ENCODE peak calls at places on chromosome X, in seven cellular contexts. D is lower leg skin, U is hepatocyte, V is WERI-Rb-1, W is upper lobe of left lung, C is fibroblast of the aortic adventitia, Q is heart right ventricle. P is an unnamed sample.

GRCh38 chrX:77162777-77163176 is 284.4 kb upstream of the FGF16 start:
- DNase-seq in D (no peak), U (no peak), V (no peak), W (no peak), C (no peak), Q (no peak), P (no peak)

GRCh38 chrX:84186603-84187358 is 1.2 kb downstream of the RPS6KA6 start:
- DNase-seq in D (no peak), U (peak), V (no peak), W (no peak), C (no peak), Q (no peak), P (peak)

GRCh38 chrX:118730500-118731247 is 3.3 kb downstream of the IL13RA1 start:
- DNase-seq in D (no peak), U (no peak), V (no peak), W (no peak), C (peak), Q (no peak), P (peak)

GRCh38 chrX:8345473-8345872 is 119.2 kb upstream of the VCX3B start:
- DNase-seq in D (no peak), U (no peak), V (no peak), W (no peak), C (no peak), Q (no peak), P (peak)

GRCh38 chrX:106919932-106920452 is at the start of gene CLDN2:
- DNase-seq in D (no peak), U (no peak), V (no peak), W (no peak), C (no peak), Q (no peak), P (no peak)

GRCh38 chrX:20729421-20729820 is 462.7 kb upstream of the RPS6KA3 start:
- DNase-seq in D (no peak), U (no peak), V (no peak), W (no peak), C (peak), Q (no peak), P (peak)

GRCh38 chrX:74225111-74225510 is 78.9 kb upstream of the ZCCHC13 start:
- DNase-seq in D (no peak), U (no peak), V (no peak), W (no peak), C (no peak), Q (no peak), P (no peak)

GRCh38 chrX:150897371-150898319 is 823 bp downstream of the CD99L2 start:
- DNase-seq in D (peak), U (peak), V (peak), W (no peak), C (peak), Q (no peak), P (peak)

GRCh38 chrX:95721011-95721410 is 963.6 kb upstream of the DIAPH2 start:
- DNase-seq in D (no peak), U (no peak), V (no peak), W (no peak), C (no peak), Q (no peak), P (no peak)

GRCh38 chrX:106707771-106708454 is 18.6 kb upstream of the RNF128 start:
- DNase-seq in D (no peak), U (peak), V (no peak), W (no peak), C (peak), Q (no peak), P (peak)

GRCh38 chrX:112066813-112067212 is 15.8 kb downstream of the TRPC5 start:
- DNase-seq in D (no peak), U (no peak), V (no peak), W (no peak), C (no peak), Q (no peak), P (no peak)

GRCh38 chrX:70421618-70422017 is 1.5 kb upstream of the GDPD2 start:
- DNase-seq in D (no peak), U (no peak), V (no peak), W (no peak), C (no peak), Q (no peak), P (no peak)

GRCh38 chrX:7252013-7252610 is 104.2 kb upstream of the PUDP start:
- DNase-seq in D (peak), U (no peak), V (no peak), W (no peak), C (no peak), Q (no peak), P (no peak)

GRCh38 chrX:13254076-13254785 is 65.6 kb downstream of the ATXN3L start:
- DNase-seq in D (no peak), U (peak), V (peak), W (no peak), C (peak), Q (no peak), P (peak)

GRCh38 chrX:39904816-39905474 is 192.8 kb downstream of the BCOR start:
- DNase-seq in D (no peak), U (no peak), V (no peak), W (no peak), C (no peak), Q (no peak), P (no peak)

GRCh38 chrX:40262641-40263560 is 165.1 kb upstream of the BCOR start:
- DNase-seq in D (no peak), U (peak), V (no peak), W (no peak), C (peak), Q (no peak), P (peak)

GRCh38 chrX:34918091-34918736 is 24.4 kb upstream of the FAM47B start:
- DNase-seq in D (no peak), U (peak), V (no peak), W (no peak), C (peak), Q (no peak), P (peak)

GRCh38 chrX:63747331-63747730 is 37.7 kb downstream of the ARHGEF9 start:
- DNase-seq in D (no peak), U (no peak), V (no peak), W (no peak), C (peak), Q (no peak), P (peak)

GRCh38 chrX:110786486-110786885 is 9.1 kb downstream of the CHRDL1 start:
- DNase-seq in D (no peak), U (no peak), V (no peak), W (no peak), C (no peak), Q (no peak), P (peak)

GRCh38 chrX:30533261-30533660 is 44.3 kb downstream of the TASL start:
- DNase-seq in D (no peak), U (no peak), V (no peak), W (no peak), C (no peak), Q (no peak), P (peak)

GRCh38 chrX:149962859-149963757 is 24.8 kb upstream of the EOLA2 start:
- DNase-seq in D (peak), U (peak), V (peak), W (no peak), C (peak), Q (no peak), P (peak)

GRCh38 chrX:49108641-49109040 is 14.9 kb downstream of the GPKOW start:
- DNase-seq in D (no peak), U (no peak), V (no peak), W (no peak), C (no peak), Q (no peak), P (no peak)

GRCh38 chrX:131139072-131139471 is 80.9 kb downstream of the ARHGAP36 start:
- DNase-seq in D (no peak), U (no peak), V (no peak), W (no peak), C (no peak), Q (no peak), P (no peak)

GRCh38 chrX:11968470-11968869 is 169.8 kb upstream of the FRMPD4 start:
- DNase-seq in D (no peak), U (peak), V (no peak), W (no peak), C (peak), Q (no peak), P (no peak)

GRCh38 chrX:85941275-85941674 is 106.1 kb downstream of the CHM start:
- DNase-seq in D (no peak), U (no peak), V (no peak), W (no peak), C (no peak), Q (no peak), P (no peak)

GRCh38 chrX:25941559-25942250 is 196.4 kb upstream of the MAGEB18 start:
- DNase-seq in D (no peak), U (no peak), V (no peak), W (no peak), C (peak), Q (no peak), P (peak)

GRCh38 chrX:55357236-55357635 is 92.5 kb upstream of the PAGE3 start:
- DNase-seq in D (no peak), U (no peak), V (no peak), W (no peak), C (no peak), Q (no peak), P (no peak)

GRCh38 chrX:65697915-65698796 is 30.7 kb downstream of the MSN start:
- DNase-seq in D (no peak), U (no peak), V (no peak), W (no peak), C (no peak), Q (peak), P (no peak)

GRCh38 chrX:48470833-48471118 is 716 bp upstream of the SLC38A5 start:
- DNase-seq in D (no peak), U (no peak), V (no peak), W (no peak), C (no peak), Q (no peak), P (no peak)

GRCh38 chrX:151675121-151675746 is 20.0 kb upstream of the PRRG3 start:
- DNase-seq in D (no peak), U (no peak), V (peak), W (no peak), C (no peak), Q (no peak), P (no peak)

GRCh38 chrX:38861489-38861888 is 60.2 kb downstream of the MID1IP1 start:
- DNase-seq in D (no peak), U (no peak), V (no peak), W (no peak), C (peak), Q (no peak), P (peak)

GRCh38 chrX:129678881-129679195 is 24.1 kb upstream of the APLN start:
- DNase-seq in D (no peak), U (no peak), V (no peak), W (no peak), C (no peak), Q (no peak), P (no peak)
- H3K4me3 ChIP-seq in D (no peak), U (no peak), V (no peak), W (no peak), C (no peak), Q (peak), P (no peak)

GRCh38 chrX:78595901-78596502 is 63.1 kb downstream of the RTL3 start:
- DNase-seq in D (no peak), U (no peak), V (no peak), W (no peak), C (peak), Q (no peak), P (peak)
- TF ChIP-seq CTCF in D (no peak), U (no peak), V (no peak), W (no peak), C (peak), Q (peak), P (peak)

GRCh38 chrX:57286507-57287251 is at the start of gene FAAH2:
- DNase-seq in D (peak), U (peak), V (no peak), W (no peak), C (no peak), Q (no peak), P (no peak)
- H3K4me3 ChIP-seq in D (no peak), U (peak), V (no peak), W (no peak), C (no peak), Q (peak), P (no peak)

DNA sequence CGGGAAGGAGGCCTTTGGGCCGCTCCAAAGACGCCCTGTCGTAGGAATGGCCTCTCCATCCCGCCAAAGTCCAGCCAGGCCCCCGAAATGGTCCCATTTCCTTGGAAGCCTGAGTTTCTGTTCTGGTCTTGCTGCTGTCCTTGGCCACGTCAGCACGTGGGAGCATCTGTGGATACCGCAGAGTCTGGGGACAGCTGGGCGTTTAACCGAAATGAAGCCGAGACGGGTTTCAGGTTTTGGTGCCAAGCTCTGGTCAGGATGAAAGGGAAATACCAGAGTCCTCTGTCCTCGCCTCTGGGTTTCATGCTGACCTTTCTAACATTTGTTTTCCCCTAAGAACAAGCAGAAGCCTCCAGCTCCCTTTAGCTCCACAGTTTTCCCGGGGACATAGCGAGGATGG is 19.7 kb downstream of the SHOX start:
- DNase-seq in D (no peak), U (no peak), V (no peak), W (no peak), C (no peak), Q (no peak), P (no peak)
- TF ChIP-seq CTCF in D (no peak), U (no peak), V (no peak), W (no peak), C (no peak), Q (no peak), P (no peak)

DNA sequence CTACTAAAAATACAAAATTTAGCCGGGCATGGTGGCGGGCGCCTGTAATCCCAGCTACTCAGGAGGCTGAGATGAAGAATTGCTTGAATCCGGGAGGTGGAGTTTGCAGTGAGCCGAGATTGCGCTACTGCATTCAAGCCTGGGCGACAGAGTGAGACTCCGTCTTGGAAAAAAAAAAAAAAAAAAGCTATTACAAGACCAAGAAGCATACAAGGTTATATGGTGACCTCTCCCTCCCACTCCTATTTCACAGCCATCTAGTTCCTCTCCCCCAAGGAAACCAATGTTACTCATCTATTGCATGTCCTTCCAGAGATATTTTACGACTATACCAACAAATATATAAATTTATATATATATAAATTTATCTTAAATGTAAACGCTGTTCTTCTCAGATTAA is 3.3 kb downstream of the SLC9A7 start:
- DNase-seq in D (no peak), U (no peak), V (no peak), W (no peak), C (no peak), Q (no peak), P (no peak)
- H3K4me3 ChIP-seq in D (no peak), U (no peak), V (no peak), W (no peak), C (no peak), Q (no peak), P (no peak)

GRCh38 chrX:145178268-145178667 is 69.0 kb upstream of the SPANXN1 start:
- DNase-seq in D (no peak), U (no peak), V (no peak), W (no peak), C (no peak), Q (no peak), P (no peak)
- TF ChIP-seq CTCF in D (no peak), U (peak), V (no peak), W (no peak), C (no peak), Q (no peak), P (peak)

DNA sequence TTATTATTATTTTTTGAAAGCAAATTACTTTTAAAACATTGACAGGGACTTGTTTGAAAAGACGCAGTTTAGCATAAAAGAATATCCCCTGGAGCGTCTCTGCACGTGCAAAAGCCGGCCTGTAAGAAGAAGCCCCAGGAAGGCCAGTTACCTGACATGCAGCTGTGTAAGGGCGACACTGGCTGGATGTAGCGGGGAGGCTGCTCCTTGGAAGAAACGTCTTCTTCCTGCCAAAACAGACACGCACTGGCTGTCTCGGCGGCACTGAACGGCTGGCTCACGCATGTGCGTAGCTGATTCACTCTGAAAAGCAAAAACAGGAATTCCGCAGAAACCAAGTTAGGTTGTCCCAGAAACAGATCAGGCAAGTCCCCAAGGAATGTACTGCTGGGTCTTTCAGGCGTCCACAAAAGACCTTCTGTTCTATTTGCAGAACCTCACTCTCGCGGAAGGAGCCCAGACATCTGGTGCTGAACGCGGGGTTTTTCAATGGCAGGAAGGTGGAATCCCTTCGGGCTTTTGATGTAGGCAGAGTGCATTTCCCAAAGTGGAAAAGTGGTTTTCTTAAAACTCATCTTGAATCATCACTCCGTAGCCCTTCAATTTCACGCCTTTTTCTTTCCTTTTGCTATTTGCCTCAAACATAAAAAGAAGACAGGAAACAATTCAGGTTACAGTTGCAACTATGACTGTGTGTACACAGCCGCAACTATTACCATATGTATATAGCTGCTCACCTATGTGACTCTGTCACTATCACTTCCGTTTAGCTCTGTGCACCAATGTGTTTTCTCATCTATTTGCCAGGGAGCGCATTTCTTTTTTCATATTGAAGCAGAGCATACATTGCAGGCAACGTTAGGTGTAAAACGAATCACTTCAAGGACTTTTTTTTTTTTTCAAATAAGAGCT is 38.1 kb upstream of the ARSH start:
- DNase-seq in D (peak), U (no peak), V (no peak), W (no peak), C (peak), Q (peak), P (peak)
- H3K4me3 ChIP-seq in D (no peak), U (no peak), V (no peak), W (no peak), C (peak), Q (peak), P (peak)